ENCODE peak calls at places on chromosomes 4 and X, in nine cellular contexts. One of them, this sample, is unnamed.

GRCh38 chr4:5041609-5042234 is 9.6 kb upstream of the STK32B start:
- DNase-seq in heart right ventricle: no peak
- DNase-seq in GM23248: no peak
- DNase-seq in suprapubic skin: no peak
- DNase-seq in CD8-positive, alpha-beta memory T cell: no peak
- DNase-seq in aorta: no peak
- DNase-seq in psoas muscle: no peak
- DNase-seq in HepG2: no peak
- DNase-seq in uterus: no peak
- DNase-seq in this sample: no peak

GRCh38 chr4:72489267-72489666 is 79.8 kb downstream of the ADAMTS3 start:
- DNase-seq in heart right ventricle: no peak
- DNase-seq in GM23248: peak; percentile 56
- DNase-seq in suprapubic skin: no peak
- DNase-seq in CD8-positive, alpha-beta memory T cell: no peak
- DNase-seq in aorta: no peak
- DNase-seq in psoas muscle: no peak
- DNase-seq in HepG2: no peak
- DNase-seq in uterus: no peak
- DNase-seq in this sample: no peak

GRCh38 chr4:117134386-117134785 is 49.0 kb upstream of the TRAM1L1 start:
- DNase-seq in heart right ventricle: no peak
- DNase-seq in GM23248: peak; percentile 58
- DNase-seq in suprapubic skin: no peak
- DNase-seq in CD8-positive, alpha-beta memory T cell: no peak
- DNase-seq in aorta: no peak
- DNase-seq in psoas muscle: no peak
- DNase-seq in HepG2: peak; percentile 20
- DNase-seq in uterus: no peak
- DNase-seq in this sample: peak; percentile 24

GRCh38 chr4:128286474-128287158 is 997 bp downstream of the PGRMC2 start:
- DNase-seq in heart right ventricle: no peak
- DNase-seq in GM23248: peak; percentile 73
- DNase-seq in suprapubic skin: no peak
- DNase-seq in CD8-positive, alpha-beta memory T cell: no peak
- DNase-seq in aorta: no peak
- DNase-seq in psoas muscle: no peak
- DNase-seq in HepG2: peak; percentile 44
- DNase-seq in uterus: no peak
- DNase-seq in this sample: peak; percentile 59

GRCh38 chr4:79292008-79292407 is 33.9 kb downstream of the NAA11 start:
- DNase-seq in heart right ventricle: no peak
- DNase-seq in GM23248: no peak
- DNase-seq in suprapubic skin: no peak
- DNase-seq in CD8-positive, alpha-beta memory T cell: no peak
- DNase-seq in aorta: no peak
- DNase-seq in psoas muscle: no peak
- DNase-seq in HepG2: no peak
- DNase-seq in uterus: no peak
- DNase-seq in this sample: no peak

GRCh38 chr4:87026795-87027495 is 92.1 kb downstream of the AFF1 start:
- DNase-seq in heart right ventricle: no peak
- DNase-seq in GM23248: no peak
- DNase-seq in suprapubic skin: no peak
- DNase-seq in CD8-positive, alpha-beta memory T cell: no peak
- DNase-seq in aorta: no peak
- DNase-seq in psoas muscle: no peak
- DNase-seq in HepG2: no peak
- DNase-seq in uterus: no peak
- DNase-seq in this sample: no peak

GRCh38 chr4:142265536-142265935 is 580.6 kb downstream of the INPP4B start:
- DNase-seq in heart right ventricle: no peak
- DNase-seq in GM23248: peak; percentile 81
- DNase-seq in suprapubic skin: no peak
- DNase-seq in CD8-positive, alpha-beta memory T cell: no peak
- DNase-seq in aorta: no peak
- DNase-seq in psoas muscle: no peak
- DNase-seq in HepG2: no peak
- DNase-seq in uterus: no peak
- DNase-seq in this sample: no peak

GRCh38 chr4:17961249-17961648 is 60.3 kb downstream of the LCORL start:
- DNase-seq in heart right ventricle: no peak
- DNase-seq in GM23248: no peak
- DNase-seq in suprapubic skin: no peak
- DNase-seq in CD8-positive, alpha-beta memory T cell: no peak
- DNase-seq in aorta: no peak
- DNase-seq in psoas muscle: no peak
- DNase-seq in HepG2: no peak
- DNase-seq in uterus: no peak
- DNase-seq in this sample: no peak

GRCh38 chr4:80069837-80070788 is 2.9 kb downstream of the ANTXR2 start:
- DNase-seq in heart right ventricle: no peak
- DNase-seq in GM23248: peak; percentile 74
- DNase-seq in suprapubic skin: no peak
- DNase-seq in CD8-positive, alpha-beta memory T cell: no peak
- DNase-seq in aorta: no peak
- DNase-seq in psoas muscle: no peak
- DNase-seq in HepG2: no peak
- DNase-seq in uterus: no peak
- DNase-seq in this sample: no peak

GRCh38 chr4:110514889-110515479 is 39.0 kb downstream of the ENPEP start:
- DNase-seq in heart right ventricle: no peak
- DNase-seq in GM23248: peak; percentile 61
- DNase-seq in suprapubic skin: no peak
- DNase-seq in CD8-positive, alpha-beta memory T cell: no peak
- DNase-seq in aorta: no peak
- DNase-seq in psoas muscle: no peak
- DNase-seq in HepG2: peak; percentile 30
- DNase-seq in uterus: no peak
- DNase-seq in this sample: peak; percentile 26

GRCh38 chrX:40105016-40105790 is 7.4 kb upstream of the BCOR start:
- DNase-seq in heart right ventricle: peak; percentile 59
- DNase-seq in GM23248: peak; percentile 63
- DNase-seq in suprapubic skin: no peak
- DNase-seq in CD8-positive, alpha-beta memory T cell: peak; percentile 19
- DNase-seq in aorta: peak; percentile 74
- DNase-seq in psoas muscle: peak; percentile 75
- DNase-seq in HepG2: no peak
- DNase-seq in uterus: peak; percentile 41
- DNase-seq in this sample: no peak

GRCh38 chrX:114582264-114582632 is 1.6 kb upstream of the HTR2C start:
- DNase-seq in heart right ventricle: no peak
- DNase-seq in GM23248: no peak
- DNase-seq in suprapubic skin: no peak
- DNase-seq in CD8-positive, alpha-beta memory T cell: no peak
- DNase-seq in aorta: no peak
- DNase-seq in psoas muscle: no peak
- DNase-seq in HepG2: no peak
- DNase-seq in uterus: no peak
- DNase-seq in this sample: no peak

GRCh38 chrX:114584434-114584943 is 603 bp downstream of the HTR2C start:
- DNase-seq in heart right ventricle: no peak
- DNase-seq in GM23248: peak; percentile 2
- DNase-seq in suprapubic skin: no peak
- DNase-seq in CD8-positive, alpha-beta memory T cell: no peak
- DNase-seq in aorta: peak; percentile 46
- DNase-seq in psoas muscle: no peak
- DNase-seq in HepG2: no peak
- DNase-seq in uterus: no peak
- DNase-seq in this sample: no peak

GRCh38 chrX:114582698-114583395 is 1.0 kb upstream of the HTR2C start:
- DNase-seq in heart right ventricle: no peak
- DNase-seq in GM23248: no peak
- DNase-seq in suprapubic skin: no peak
- DNase-seq in CD8-positive, alpha-beta memory T cell: no peak
- DNase-seq in aorta: peak; percentile 30
- DNase-seq in psoas muscle: no peak
- DNase-seq in HepG2: no peak
- DNase-seq in uterus: no peak
- DNase-seq in this sample: no peak

GRCh38 chrX:114584983-114585842 is 1.3 kb downstream of the HTR2C start:
- DNase-seq in heart right ventricle: no peak
- DNase-seq in GM23248: no peak
- DNase-seq in suprapubic skin: no peak
- DNase-seq in CD8-positive, alpha-beta memory T cell: no peak
- DNase-seq in aorta: no peak
- DNase-seq in psoas muscle: no peak
- DNase-seq in HepG2: no peak
- DNase-seq in uterus: no peak
- DNase-seq in this sample: no peak

GRCh38 chrX:114583646-114584433 is at the start of gene HTR2C:
- DNase-seq in heart right ventricle: no peak
- DNase-seq in GM23248: no peak
- DNase-seq in suprapubic skin: no peak
- DNase-seq in CD8-positive, alpha-beta memory T cell: no peak
- DNase-seq in aorta: peak; percentile 38
- DNase-seq in psoas muscle: no peak
- DNase-seq in HepG2: no peak
- DNase-seq in uterus: no peak
- DNase-seq in this sample: no peak
- H3K4me3 ChIP-seq in heart right ventricle: peak within 1 kb of the TSS; percentile 22
- H3K4me3 ChIP-seq in GM23248: no peak within 1 kb of the TSS
- H3K4me3 ChIP-seq in suprapubic skin: peak within 1 kb of the TSS; percentile 30
- H3K4me3 ChIP-seq in CD8-positive, alpha-beta memory T cell: no peak within 1 kb of the TSS
- H3K4me3 ChIP-seq in aorta: no peak within 1 kb of the TSS
- H3K4me3 ChIP-seq in psoas muscle: no peak within 1 kb of the TSS
- H3K4me3 ChIP-seq in HepG2: no peak within 1 kb of the TSS
- H3K4me3 ChIP-seq in uterus: no peak within 1 kb of the TSS
- H3K4me3 ChIP-seq in this sample: no peak within 1 kb of the TSS

DNA sequence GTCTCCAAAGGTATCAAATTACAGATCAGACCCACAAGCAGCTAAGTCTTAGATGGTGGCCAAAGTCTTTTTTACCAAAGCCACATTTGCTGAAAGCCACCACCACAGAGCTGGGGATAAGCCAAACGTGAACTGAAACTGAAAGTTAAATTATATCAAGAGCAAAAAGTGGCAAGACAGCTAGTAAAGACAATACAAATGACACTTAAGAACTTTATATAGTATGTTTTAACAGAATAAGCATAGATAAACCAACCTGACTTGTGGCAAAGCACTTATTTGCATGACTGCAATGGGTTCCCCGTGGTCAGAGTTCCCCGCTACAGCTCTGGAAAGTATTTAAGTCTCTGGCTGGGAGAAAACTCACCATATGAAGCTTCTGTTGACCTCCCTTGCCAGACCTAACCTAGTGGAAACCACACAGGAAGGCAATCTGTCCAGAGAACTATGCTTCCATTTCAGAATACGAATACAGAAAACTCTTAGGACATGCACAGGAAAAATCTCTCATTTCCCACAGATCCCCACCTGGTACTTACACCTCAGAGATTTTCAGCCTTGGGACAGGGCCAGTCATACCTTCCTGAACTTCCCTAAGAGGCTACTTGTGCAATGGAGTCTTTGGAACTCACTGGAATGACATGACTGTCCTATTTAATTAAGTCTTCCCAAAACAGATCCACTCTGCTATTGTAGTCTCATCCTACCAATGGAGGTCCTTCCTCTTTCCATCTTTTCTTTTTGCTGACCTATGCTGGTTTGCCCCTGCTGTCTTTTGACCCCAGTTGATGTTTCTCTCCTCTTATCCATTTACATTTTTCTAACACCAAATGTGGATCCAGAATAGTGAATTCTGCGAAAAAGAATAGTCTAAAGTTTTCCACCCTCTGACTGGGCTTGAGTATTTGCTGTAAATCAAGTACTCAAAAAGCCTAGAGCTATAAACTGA is 225.1 kb downstream of the NR3C2 start:
- DNase-seq in heart right ventricle: no peak
- DNase-seq in GM23248: no peak
- DNase-seq in suprapubic skin: no peak
- DNase-seq in CD8-positive, alpha-beta memory T cell: no peak
- DNase-seq in aorta: no peak
- DNase-seq in psoas muscle: no peak
- DNase-seq in HepG2: no peak
- DNase-seq in uterus: no peak
- DNase-seq in this sample: peak; percentile 21
- H3K4me3 ChIP-seq in heart right ventricle: peak overlapping the region; percentile 35
- H3K4me3 ChIP-seq in GM23248: no peak overlapping the region
- H3K4me3 ChIP-seq in suprapubic skin: peak overlapping the region; percentile 26
- H3K4me3 ChIP-seq in CD8-positive, alpha-beta memory T cell: peak overlapping the region; percentile 30
- H3K4me3 ChIP-seq in aorta: no peak overlapping the region
- H3K4me3 ChIP-seq in psoas muscle: peak overlapping the region; percentile 54
- H3K4me3 ChIP-seq in HepG2: no peak overlapping the region
- H3K4me3 ChIP-seq in uterus: no peak overlapping the region
- H3K4me3 ChIP-seq in this sample: peak overlapping the region; percentile 27

GRCh38 chr4:12956026-12956425 is 528.1 kb downstream of the RAB28 start:
- DNase-seq in heart right ventricle: no peak
- DNase-seq in GM23248: no peak
- DNase-seq in suprapubic skin: no peak
- DNase-seq in CD8-positive, alpha-beta memory T cell: no peak
- DNase-seq in aorta: no peak
- DNase-seq in psoas muscle: no peak
- DNase-seq in HepG2: no peak
- DNase-seq in uterus: no peak
- DNase-seq in this sample: no peak
- H3K4me3 ChIP-seq in heart right ventricle: no peak overlapping the region
- H3K4me3 ChIP-seq in GM23248: no peak overlapping the region
- H3K4me3 ChIP-seq in suprapubic skin: no peak overlapping the region
- H3K4me3 ChIP-seq in CD8-positive, alpha-beta memory T cell: no peak overlapping the region
- H3K4me3 ChIP-seq in aorta: no peak overlapping the region
- H3K4me3 ChIP-seq in psoas muscle: no peak overlapping the region
- H3K4me3 ChIP-seq in HepG2: no peak overlapping the region
- H3K4me3 ChIP-seq in uterus: no peak overlapping the region
- H3K4me3 ChIP-seq in this sample: no peak overlapping the region

DNA sequence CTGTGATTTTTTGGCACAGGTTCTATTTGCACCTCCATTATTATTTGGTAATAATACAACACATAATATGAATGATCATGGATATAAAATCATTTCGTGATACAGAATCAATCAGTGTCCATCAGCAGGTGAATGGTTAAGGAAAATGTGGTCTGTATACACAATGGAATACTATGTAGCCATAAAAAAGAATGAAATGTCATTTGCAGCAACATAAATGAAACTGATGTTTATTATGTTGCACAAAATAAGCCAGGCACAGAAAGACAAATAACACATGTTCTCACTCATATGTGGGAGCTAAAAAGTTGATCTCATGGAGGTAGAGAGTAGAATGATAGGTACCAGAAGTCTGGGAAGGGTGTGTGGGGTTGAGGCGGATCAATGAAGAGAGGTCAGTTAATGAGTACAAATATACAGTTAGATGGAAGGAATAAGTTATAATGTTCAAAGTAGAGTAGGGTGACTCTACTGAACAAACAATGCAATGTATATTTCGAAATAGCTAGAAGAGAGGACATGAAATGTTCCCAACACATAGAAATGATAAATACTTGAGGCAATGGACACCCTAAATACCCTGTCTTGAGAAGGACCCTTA is 1.1 kb upstream of the SMARCA1 start:
- DNase-seq in heart right ventricle: no peak
- DNase-seq in GM23248: no peak
- DNase-seq in suprapubic skin: no peak
- DNase-seq in CD8-positive, alpha-beta memory T cell: no peak
- DNase-seq in aorta: no peak
- DNase-seq in psoas muscle: no peak
- DNase-seq in HepG2: peak; percentile 47
- DNase-seq in uterus: no peak
- DNase-seq in this sample: no peak
- H3K4me3 ChIP-seq in heart right ventricle: no peak overlapping the region
- H3K4me3 ChIP-seq in GM23248: no peak overlapping the region
- H3K4me3 ChIP-seq in suprapubic skin: no peak overlapping the region
- H3K4me3 ChIP-seq in CD8-positive, alpha-beta memory T cell: no peak overlapping the region
- H3K4me3 ChIP-seq in aorta: no peak overlapping the region
- H3K4me3 ChIP-seq in psoas muscle: no peak overlapping the region
- H3K4me3 ChIP-seq in HepG2: peak overlapping the region; percentile 64
- H3K4me3 ChIP-seq in uterus: no peak overlapping the region
- H3K4me3 ChIP-seq in this sample: no peak overlapping the region

This sample was measured in Jurkat, Clone E6-1.